ENCODE peak calls at places on chromosomes 13 and 19, in eight cellular contexts. A is gastrocnemius medialis; M is activated naive CD8-positive, alpha-beta T cell treated with anti-CD3 and anti-CD28 coated beads, Interleukin-2, amount 50 U/mL, for 24 hours; T is H7; R is activated CD8-positive, alpha-beta memory T cell treated with anti-CD3 and anti-CD28 coated beads for 4 hours; D is NCI-H1694 treated with DMSO at 0.1 percent for 48 hours; Q is activated T-cell treated with anti-CD3 and anti-CD28 coated beads, Interleukin-2, amount 50 U/mL, for 72 hours; E is putamen. N is an unnamed sample.

GRCh38 chr13:67221630-67222226 is 8.4 kb downstream of the PCDH9 start:
- DNase-seq in E (no peak), Q (no peak), A (no peak), M (no peak), T (no peak), R (no peak), D (peak), N (peak)

GRCh38 chr13:103236213-103236612 is 170.0 kb upstream of the SLC10A2 start:
- DNase-seq in T (no peak), D (no peak), A (no peak), M (no peak), Q (no peak), R (no peak), E (no peak), N (no peak)

GRCh38 chr19:38657633-38658222 is 10.3 kb downstream of the ACTN4 start:
- DNase-seq in D (no peak), E (no peak), Q (peak), M (no peak), R (no peak), A (no peak), T (no peak), N (peak)

GRCh38 chr19:6230991-6231448 is 48.8 kb downstream of the MLLT1 start:
- DNase-seq in R (no peak), E (no peak), T (no peak), M (no peak), A (no peak), D (no peak), Q (no peak), N (no peak)

GRCh38 chr13:91042870-91043269 is 304.6 kb upstream of the MIR17HG start:
- DNase-seq in D (no peak), E (no peak), M (no peak), T (no peak), R (no peak), Q (no peak), A (no peak), N (no peak)

GRCh38 chr19:58550362-58551122 is 4.4 kb downstream of the CHMP2A start:
- DNase-seq in M (no peak), A (no peak), Q (no peak), T (no peak), E (no peak), R (no peak), D (no peak), N (no peak)

GRCh38 chr19:18941628-18942354 is 774 bp upstream of the HOMER3 start:
- DNase-seq in R (no peak), D (no peak), Q (no peak), T (no peak), M (no peak), E (no peak), A (no peak), N (no peak)

GRCh38 chr13:32354040-32354439 is 38.7 kb downstream of the BRCA2 start:
- DNase-seq in R (no peak), M (no peak), A (no peak), Q (no peak), E (no peak), T (no peak), D (no peak), N (no peak)

GRCh38 chr13:32669030-32669646 is 82.9 kb downstream of the PDS5B start:
- DNase-seq in A (no peak), Q (no peak), T (peak), E (peak), R (no peak), D (peak), M (no peak), N (peak)

GRCh38 chr19:34480971-34481821 is at the start of gene WTIP:
- DNase-seq in Q (no peak), A (peak), T (peak), R (no peak), M (no peak), E (no peak), D (peak), N (no peak)

GRCh38 chr19:3857449-3858003 is 11.3 kb downstream of the ZFR2 start:
- DNase-seq in A (no peak), E (no peak), R (no peak), T (no peak), M (no peak), Q (no peak), D (no peak), N (no peak)

GRCh38 chr19:3840804-3841203 is 28.0 kb downstream of the ZFR2 start:
- DNase-seq in R (no peak), M (no peak), Q (no peak), D (no peak), E (no peak), T (peak), A (no peak), N (no peak)

GRCh38 chr19:4454952-4455738 is 2.4 kb downstream of the UBXN6 start:
- DNase-seq in E (peak), M (no peak), T (peak), Q (no peak), D (no peak), R (no peak), A (peak), N (no peak)